ENCODE peak calls at places on chromosomes 5 and 9, in nine cellular contexts. One of them, this sample, is unnamed.
A peak's percentile ranks its signal among the peaks of the same experiment; 100 is the strongest.

GRCh38 chr9:82996931-82997330 is 66.0 kb downstream of the RASEF start:
- DNase-seq in spleen: no peak
- DNase-seq in DND-41: no peak
- DNase-seq in CD4-positive, alpha-beta T cell: no peak
- DNase-seq in brain microvascular endothelial cell: no peak
- DNase-seq in stomach: no peak
- DNase-seq in suprapubic skin: no peak
- DNase-seq in RWPE1: no peak
- DNase-seq in endodermal cell: no peak
- DNase-seq in this sample: no peak

GRCh38 chr5:178460598-178461425 is 129.4 kb downstream of the COL23A1 start:
- DNase-seq in endodermal cell: peak; percentile 98
- DNase-seq in stomach: peak; percentile 77
- DNase-seq in brain microvascular endothelial cell: peak; percentile 47
- DNase-seq in CD4-positive, alpha-beta T cell: peak; percentile 14
- DNase-seq in spleen: peak; percentile 91
- DNase-seq in suprapubic skin: peak; percentile 84
- DNase-seq in RWPE1: peak; percentile 79
- DNase-seq in DND-41: peak; percentile 35
- DNase-seq in this sample: peak; percentile 69

GRCh38 chr5:59209758-59210359 is 627.0 kb downstream of the RAB3C start:
- DNase-seq in stomach: no peak
- DNase-seq in brain microvascular endothelial cell: no peak
- DNase-seq in suprapubic skin: no peak
- DNase-seq in endodermal cell: no peak
- DNase-seq in CD4-positive, alpha-beta T cell: no peak
- DNase-seq in spleen: no peak
- DNase-seq in DND-41: no peak
- DNase-seq in RWPE1: no peak
- DNase-seq in this sample: no peak

GRCh38 chr5:170523129-170523497 is 19.3 kb downstream of the KCNIP1 start:
- DNase-seq in endodermal cell: no peak
- DNase-seq in RWPE1: no peak
- DNase-seq in DND-41: no peak
- DNase-seq in suprapubic skin: no peak
- DNase-seq in stomach: no peak
- DNase-seq in brain microvascular endothelial cell: no peak
- DNase-seq in spleen: no peak
- DNase-seq in CD4-positive, alpha-beta T cell: no peak
- DNase-seq in this sample: no peak

GRCh38 chr9:97271292-97271691 is 36.2 kb upstream of the CCDC180 start:
- DNase-seq in spleen: no peak
- DNase-seq in RWPE1: no peak
- DNase-seq in DND-41: no peak
- DNase-seq in stomach: no peak
- DNase-seq in endodermal cell: peak; percentile 83
- DNase-seq in brain microvascular endothelial cell: no peak
- DNase-seq in CD4-positive, alpha-beta T cell: no peak
- DNase-seq in suprapubic skin: no peak
- DNase-seq in this sample: no peak

GRCh38 chr9:138066049-138066448 is 188.5 kb downstream of the CACNA1B start:
- DNase-seq in DND-41: no peak
- DNase-seq in stomach: no peak
- DNase-seq in brain microvascular endothelial cell: no peak
- DNase-seq in CD4-positive, alpha-beta T cell: no peak
- DNase-seq in spleen: peak; percentile 40
- DNase-seq in suprapubic skin: peak; percentile 56
- DNase-seq in endodermal cell: peak; percentile 74
- DNase-seq in RWPE1: no peak
- DNase-seq in this sample: no peak

GRCh38 chr5:81315336-81315735 is 13.9 kb downstream of the ZCCHC9 start:
- DNase-seq in suprapubic skin: no peak
- DNase-seq in endodermal cell: no peak
- DNase-seq in spleen: no peak
- DNase-seq in RWPE1: peak; percentile 35
- DNase-seq in DND-41: no peak
- DNase-seq in CD4-positive, alpha-beta T cell: no peak
- DNase-seq in brain microvascular endothelial cell: peak; percentile 11
- DNase-seq in stomach: no peak
- DNase-seq in this sample: no peak

GRCh38 chr9:127035423-127035822 is 87.0 kb downstream of the ANGPTL2 start:
- DNase-seq in RWPE1: no peak
- DNase-seq in endodermal cell: peak; percentile 15
- DNase-seq in stomach: no peak
- DNase-seq in spleen: no peak
- DNase-seq in DND-41: no peak
- DNase-seq in brain microvascular endothelial cell: peak; percentile 3
- DNase-seq in CD4-positive, alpha-beta T cell: no peak
- DNase-seq in suprapubic skin: no peak
- DNase-seq in this sample: no peak

GRCh38 chr5:142896325-142897007 is 126.3 kb downstream of the ARHGAP26 start:
- DNase-seq in endodermal cell: peak; percentile 76
- DNase-seq in stomach: no peak
- DNase-seq in brain microvascular endothelial cell: no peak
- DNase-seq in suprapubic skin: no peak
- DNase-seq in DND-41: no peak
- DNase-seq in spleen: no peak
- DNase-seq in CD4-positive, alpha-beta T cell: no peak
- DNase-seq in RWPE1: no peak
- DNase-seq in this sample: no peak

GRCh38 chr9:130343445-130343918 is 77.9 kb downstream of the HMCN2 start:
- DNase-seq in stomach: no peak
- DNase-seq in spleen: peak; percentile 57
- DNase-seq in DND-41: peak; percentile 20
- DNase-seq in brain microvascular endothelial cell: no peak
- DNase-seq in suprapubic skin: no peak
- DNase-seq in CD4-positive, alpha-beta T cell: peak; percentile 7
- DNase-seq in endodermal cell: peak; percentile 91
- DNase-seq in RWPE1: peak; percentile 48
- DNase-seq in this sample: no peak

GRCh38 chr5:72418271-72418670 is 88.9 kb downstream of the ZNF366 start:
- DNase-seq in CD4-positive, alpha-beta T cell: no peak
- DNase-seq in brain microvascular endothelial cell: no peak
- DNase-seq in stomach: no peak
- DNase-seq in endodermal cell: no peak
- DNase-seq in DND-41: no peak
- DNase-seq in suprapubic skin: no peak
- DNase-seq in RWPE1: no peak
- DNase-seq in spleen: no peak
- DNase-seq in this sample: no peak

GRCh38 chr5:59007460-59008063 is 424.7 kb downstream of the RAB3C start:
- DNase-seq in spleen: no peak
- DNase-seq in endodermal cell: no peak
- DNase-seq in brain microvascular endothelial cell: no peak
- DNase-seq in RWPE1: peak; percentile 46
- DNase-seq in CD4-positive, alpha-beta T cell: no peak
- DNase-seq in suprapubic skin: no peak
- DNase-seq in stomach: no peak
- DNase-seq in DND-41: no peak
- DNase-seq in this sample: no peak

GRCh38 chr5:119285070-119285916 is 70.5 kb upstream of the TNFAIP8 start:
- DNase-seq in spleen: no peak
- DNase-seq in endodermal cell: no peak
- DNase-seq in CD4-positive, alpha-beta T cell: no peak
- DNase-seq in DND-41: no peak
- DNase-seq in suprapubic skin: no peak
- DNase-seq in brain microvascular endothelial cell: no peak
- DNase-seq in stomach: no peak
- DNase-seq in RWPE1: no peak
- DNase-seq in this sample: no peak

GRCh38 chr9:91865041-91865440 is 85.0 kb downstream of the ROR2 start:
- DNase-seq in stomach: no peak
- DNase-seq in CD4-positive, alpha-beta T cell: no peak
- DNase-seq in DND-41: peak; percentile 7
- DNase-seq in brain microvascular endothelial cell: no peak
- DNase-seq in RWPE1: no peak
- DNase-seq in endodermal cell: peak; percentile 29
- DNase-seq in suprapubic skin: no peak
- DNase-seq in spleen: no peak
- DNase-seq in this sample: no peak

GRCh38 chr9:89104821-89105220 is 73.8 kb downstream of the SHC3 start:
- DNase-seq in RWPE1: no peak
- DNase-seq in stomach: no peak
- DNase-seq in endodermal cell: no peak
- DNase-seq in DND-41: no peak
- DNase-seq in CD4-positive, alpha-beta T cell: no peak
- DNase-seq in brain microvascular endothelial cell: no peak
- DNase-seq in suprapubic skin: no peak
- DNase-seq in spleen: no peak
- DNase-seq in this sample: no peak

GRCh38 chr5:115831163-115831768 is 10.1 kb downstream of the ATG12 start:
- DNase-seq in suprapubic skin: no peak
- DNase-seq in RWPE1: peak; percentile 51
- DNase-seq in endodermal cell: peak; percentile 62
- DNase-seq in spleen: no peak
- DNase-seq in brain microvascular endothelial cell: no peak
- DNase-seq in CD4-positive, alpha-beta T cell: no peak
- DNase-seq in stomach: no peak
- DNase-seq in DND-41: peak; percentile 36
- DNase-seq in this sample: no peak

GRCh38 chr5:1594336-1595106 is 70.8 kb upstream of the LPCAT1 start:
- DNase-seq in endodermal cell: peak; percentile 98
- DNase-seq in DND-41: peak; percentile 94
- DNase-seq in brain microvascular endothelial cell: no peak
- DNase-seq in RWPE1: peak; percentile 52
- DNase-seq in stomach: peak; percentile 78
- DNase-seq in CD4-positive, alpha-beta T cell: peak; percentile 43
- DNase-seq in spleen: peak; percentile 95
- DNase-seq in suprapubic skin: no peak
- DNase-seq in this sample: peak; percentile 37

GRCh38 chr9:133117271-133118178 is 3.5 kb downstream of the RALGDS start:
- DNase-seq in brain microvascular endothelial cell: no peak
- DNase-seq in endodermal cell: no peak
- DNase-seq in suprapubic skin: no peak
- DNase-seq in RWPE1: no peak
- DNase-seq in DND-41: no peak
- DNase-seq in CD4-positive, alpha-beta T cell: no peak
- DNase-seq in stomach: peak; percentile 86
- DNase-seq in spleen: peak; percentile 77
- DNase-seq in this sample: no peak

GRCh38 chr5:15594922-15595568 is 95.1 kb downstream of the FBXL7 start:
- DNase-seq in DND-41: no peak
- DNase-seq in spleen: no peak
- DNase-seq in brain microvascular endothelial cell: no peak
- DNase-seq in suprapubic skin: no peak
- DNase-seq in stomach: no peak
- DNase-seq in RWPE1: no peak
- DNase-seq in endodermal cell: no peak
- DNase-seq in CD4-positive, alpha-beta T cell: no peak
- DNase-seq in this sample: no peak

GRCh38 chr9:121499177-121499426 is 542 bp downstream of the GGTA1 start:
- DNase-seq in suprapubic skin: no peak
- DNase-seq in endodermal cell: no peak
- DNase-seq in CD4-positive, alpha-beta T cell: no peak
- DNase-seq in stomach: no peak
- DNase-seq in DND-41: no peak
- DNase-seq in RWPE1: no peak
- DNase-seq in spleen: no peak
- DNase-seq in brain microvascular endothelial cell: no peak
- DNase-seq in this sample: no peak

GRCh38 chr9:121499427-121500164 is at the start of gene GGTA1:
- DNase-seq in brain microvascular endothelial cell: peak; percentile 38
- DNase-seq in CD4-positive, alpha-beta T cell: no peak
- DNase-seq in suprapubic skin: peak; percentile 84
- DNase-seq in RWPE1: peak; percentile 79
- DNase-seq in stomach: peak; percentile 58
- DNase-seq in spleen: peak; percentile 90
- DNase-seq in DND-41: no peak
- DNase-seq in endodermal cell: peak; percentile 81
- DNase-seq in this sample: no peak

GRCh38 chr9:121500165-121500478 is 478 bp upstream of the GGTA1 start:
- DNase-seq in brain microvascular endothelial cell: no peak
- DNase-seq in endodermal cell: no peak
- DNase-seq in suprapubic skin: no peak
- DNase-seq in RWPE1: no peak
- DNase-seq in spleen: no peak
- DNase-seq in DND-41: no peak
- DNase-seq in stomach: no peak
- DNase-seq in CD4-positive, alpha-beta T cell: no peak
- DNase-seq in this sample: no peak

GRCh38 chr9:121498150-121498486 is 1.5 kb downstream of the GGTA1 start:
- DNase-seq in brain microvascular endothelial cell: peak; percentile 81
- DNase-seq in RWPE1: peak; percentile 91
- DNase-seq in endodermal cell: peak; percentile 88
- DNase-seq in suprapubic skin: no peak
- DNase-seq in CD4-positive, alpha-beta T cell: no peak
- DNase-seq in spleen: no peak
- DNase-seq in stomach: peak; percentile 56
- DNase-seq in DND-41: peak; percentile 43
- DNase-seq in this sample: no peak

GRCh38 chr9:121498487-121499176 is 1.0 kb downstream of the GGTA1 start:
- DNase-seq in RWPE1: peak; percentile 62
- DNase-seq in CD4-positive, alpha-beta T cell: no peak
- DNase-seq in stomach: peak; percentile 28
- DNase-seq in brain microvascular endothelial cell: no peak
- DNase-seq in endodermal cell: peak; percentile 67
- DNase-seq in suprapubic skin: no peak
- DNase-seq in DND-41: no peak
- DNase-seq in spleen: peak; percentile 78
- DNase-seq in this sample: no peak
- TF ChIP-seq CTCF in RWPE1: peak; percentile 42
- TF ChIP-seq CTCF in CD4-positive, alpha-beta T cell: no peak
- TF ChIP-seq CTCF in stomach: no peak
- TF ChIP-seq CTCF in brain microvascular endothelial cell: peak; percentile 17
- TF ChIP-seq CTCF in endodermal cell: peak; percentile 25
- TF ChIP-seq CTCF in suprapubic skin: no peak
- TF ChIP-seq CTCF in DND-41: no peak
- TF ChIP-seq CTCF in spleen: no peak
- TF ChIP-seq CTCF in this sample: no peak

GRCh38 chr5:150286820-150287219 is 2.8 kb downstream of the CAMK2A start:
- DNase-seq in spleen: peak; percentile 40
- DNase-seq in RWPE1: no peak
- DNase-seq in brain microvascular endothelial cell: no peak
- DNase-seq in suprapubic skin: no peak
- DNase-seq in CD4-positive, alpha-beta T cell: no peak
- DNase-seq in endodermal cell: peak; percentile 91
- DNase-seq in stomach: no peak
- DNase-seq in DND-41: peak; percentile 11
- DNase-seq in this sample: no peak
- TF ChIP-seq CTCF in spleen: no peak
- TF ChIP-seq CTCF in RWPE1: no peak
- TF ChIP-seq CTCF in brain microvascular endothelial cell: peak; percentile 59
- TF ChIP-seq CTCF in suprapubic skin: no peak
- TF ChIP-seq CTCF in CD4-positive, alpha-beta T cell: no peak
- TF ChIP-seq CTCF in endodermal cell: peak; percentile 90
- TF ChIP-seq CTCF in stomach: no peak
- TF ChIP-seq CTCF in DND-41: peak; percentile 41
- TF ChIP-seq CTCF in this sample: no peak

GRCh38 chr5:144139586-144139985 is 30.9 kb downstream of the YIPF5 start:
- DNase-seq in DND-41: no peak
- DNase-seq in brain microvascular endothelial cell: peak; percentile 31
- DNase-seq in stomach: no peak
- DNase-seq in RWPE1: no peak
- DNase-seq in endodermal cell: no peak
- DNase-seq in suprapubic skin: no peak
- DNase-seq in CD4-positive, alpha-beta T cell: no peak
- DNase-seq in spleen: no peak
- DNase-seq in this sample: no peak
- TF ChIP-seq CTCF in DND-41: no peak
- TF ChIP-seq CTCF in brain microvascular endothelial cell: peak; percentile 45
- TF ChIP-seq CTCF in stomach: no peak
- TF ChIP-seq CTCF in RWPE1: no peak
- TF ChIP-seq CTCF in endodermal cell: no peak
- TF ChIP-seq CTCF in suprapubic skin: no peak
- TF ChIP-seq CTCF in CD4-positive, alpha-beta T cell: no peak
- TF ChIP-seq CTCF in spleen: no peak
- TF ChIP-seq CTCF in this sample: no peak

GRCh38 chr5:135534609-135535419 is 950 bp downstream of the NEUROG1 start:
- DNase-seq in DND-41: no peak
- DNase-seq in spleen: no peak
- DNase-seq in RWPE1: no peak
- DNase-seq in CD4-positive, alpha-beta T cell: no peak
- DNase-seq in suprapubic skin: peak; percentile 67
- DNase-seq in brain microvascular endothelial cell: no peak
- DNase-seq in endodermal cell: peak; percentile 86
- DNase-seq in stomach: no peak
- DNase-seq in this sample: no peak
- TF ChIP-seq CTCF in DND-41: no peak
- TF ChIP-seq CTCF in spleen: no peak
- TF ChIP-seq CTCF in RWPE1: no peak
- TF ChIP-seq CTCF in CD4-positive, alpha-beta T cell: no peak
- TF ChIP-seq CTCF in suprapubic skin: no peak
- TF ChIP-seq CTCF in brain microvascular endothelial cell: no peak
- TF ChIP-seq CTCF in endodermal cell: peak; percentile 71
- TF ChIP-seq CTCF in stomach: no peak
- TF ChIP-seq CTCF in this sample: no peak

This sample was measured in omental fat pad.